ENCODE peak calls at places on chromosomes 4 and X, in seven cellular contexts. W is fibroblast of mammary gland, B is DMS79, G is RCC 7860, H is fibroblast of lung, O is K562, C is NCI-H748 treated with DMSO at 0.1 percent for 48 hours. X is an unnamed sample.
A peak's percentile ranks its signal among the peaks of the same experiment; 100 is the strongest.

GRCh38 chr4:2995546-2996265 is 32.3 kb downstream of the GRK4 start:
- DNase-seq in B (no peak), O (no peak), H (peak; percentile 50), C (no peak), W (no peak), G (no peak), X (no peak)

GRCh38 chr4:172127168-172127567 is 314.0 kb downstream of the GALNTL6 start:
- DNase-seq in C (no peak), H (no peak), W (no peak), O (no peak), B (no peak), G (no peak), X (no peak)

GRCh38 chr4:175147233-175147632 is 229.1 kb downstream of the ADAM29 start:
- DNase-seq in C (no peak), H (no peak), W (no peak), O (no peak), B (no peak), G (no peak), X (no peak)

GRCh38 chr4:121668368-121669162 is 28.2 kb downstream of the ANXA5 start:
- DNase-seq in W (peak; percentile 100), H (peak; percentile 99), B (no peak), G (peak; percentile 98), O (no peak), C (no peak), X (no peak)

GRCh38 chr4:83128235-83128929 is 13.9 kb upstream of the PLAC8 start:
- DNase-seq in B (no peak), G (peak; percentile 80), H (peak; percentile 89), W (peak; percentile 89), O (no peak), C (no peak), X (no peak)

GRCh38 chr4:122832732-122833131 is 6.1 kb downstream of the FGF2 start:
- DNase-seq in C (no peak), H (peak; percentile 59), G (no peak), O (no peak), W (no peak), B (no peak), X (no peak)

GRCh38 chrX:124378643-124379042 is 32.3 kb downstream of the SH2D1A start:
- DNase-seq in B (no peak), C (no peak), W (no peak), O (no peak), H (no peak), G (no peak), X (no peak)

GRCh38 chr4:77145806-77146425 is 11.1 kb upstream of the CCNG2 start:
- DNase-seq in O (no peak), C (no peak), G (no peak), B (no peak), H (no peak), W (peak; percentile 19), X (no peak)

GRCh38 chrX:100750901-100751300 is 19.0 kb upstream of the SYTL4 start:
- DNase-seq in H (no peak), O (no peak), B (no peak), C (no peak), G (no peak), W (no peak), X (no peak)

X was measured in HEK293T.